ENCODE peak calls at places on chromosomes 3 and 15, in nine cellular contexts. R is HCT116, W is neuronal stem cell, L is OCI-LY7, I is fibroblast of lung, X is PC-3, Y is A549, Z is H1, F is SK-N-SH. Q is an unnamed sample.
A peak's percentile ranks its signal among the peaks of the same experiment; 100 is the strongest.

GRCh38 chr3:197550489-197550888 is 5.3 kb downstream of the BDH1 start:
- DNase-seq in W (no peak), I (no peak), R (no peak), Y (no peak), L (no peak), X (no peak), F (no peak), Z (no peak), Q (no peak)

GRCh38 chr3:190848891-190849290 is 13.6 kb downstream of the GMNC start:
- DNase-seq in F (no peak), Z (no peak), R (no peak), L (no peak), I (no peak), Y (no peak), X (peak; percentile 37), W (no peak), Q (no peak)

GRCh38 chr15:100901702-100902435 is 17.3 kb upstream of the LRRK1 start:
- DNase-seq in L (no peak), Y (no peak), W (no peak), F (no peak), X (no peak), R (no peak), Z (no peak), I (no peak), Q (peak; percentile 6)

GRCh38 chr3:172268425-172268824 is 179.8 kb downstream of the GHSR start:
- DNase-seq in W (no peak), I (no peak), Z (no peak), R (no peak), F (no peak), Y (no peak), X (no peak), L (no peak), Q (no peak)

GRCh38 chr15:69424748-69425413 is 10.7 kb downstream of the KIF23 start:
- DNase-seq in Z (no peak), X (no peak), F (no peak), L (no peak), W (no peak), Y (no peak), R (no peak), I (no peak), Q (no peak)

GRCh38 chr3:70053293-70053692 is 53.8 kb downstream of the SAMMSON start:
- DNase-seq in F (no peak), I (no peak), W (no peak), R (no peak), Y (no peak), X (peak; percentile 5), L (no peak), Z (no peak), Q (no peak)

GRCh38 chr15:90232941-90233700 is 620 bp downstream of the CIB1 start:
- DNase-seq in Z (peak; percentile 84), W (peak; percentile 49), R (no peak), I (peak; percentile 41), L (peak; percentile 76), F (peak; percentile 73), X (peak; percentile 60), Y (peak; percentile 85), Q (peak; percentile 78)

GRCh38 chr3:52395503-52395865 is 49.4 kb downstream of the SEMA3G start:
- DNase-seq in L (no peak), Y (no peak), Z (no peak), F (no peak), I (no peak), W (no peak), X (no peak), R (no peak), Q (no peak)

GRCh38 chr15:35349916-35350315 is 196.0 kb downstream of the DPH6 start:
- DNase-seq in L (no peak), Y (no peak), R (no peak), F (no peak), X (peak; percentile 43), I (no peak), Z (no peak), W (no peak), Q (no peak)

GRCh38 chr3:63477494-63478129 is 174.9 kb upstream of the SNTN start:
- DNase-seq in F (no peak), W (no peak), X (no peak), Z (no peak), I (no peak), Y (peak; percentile 0), R (no peak), L (no peak), Q (no peak)

GRCh38 chr3:98612587-98612986 is 19.2 kb upstream of the CPOX start:
- DNase-seq in X (peak; percentile 44), W (no peak), Y (peak; percentile 16), I (no peak), F (no peak), L (peak; percentile 17), Z (peak; percentile 69), R (no peak), Q (peak; percentile 76)

GRCh38 chr3:52339612-52340011 is 23.5 kb downstream of the DNAH1 start:
- DNase-seq in L (peak; percentile 84), I (peak; percentile 91), R (peak; percentile 86), X (peak; percentile 80), W (peak; percentile 78), F (peak; percentile 68), Z (no peak), Y (peak; percentile 81), Q (peak; percentile 47)

DNA sequence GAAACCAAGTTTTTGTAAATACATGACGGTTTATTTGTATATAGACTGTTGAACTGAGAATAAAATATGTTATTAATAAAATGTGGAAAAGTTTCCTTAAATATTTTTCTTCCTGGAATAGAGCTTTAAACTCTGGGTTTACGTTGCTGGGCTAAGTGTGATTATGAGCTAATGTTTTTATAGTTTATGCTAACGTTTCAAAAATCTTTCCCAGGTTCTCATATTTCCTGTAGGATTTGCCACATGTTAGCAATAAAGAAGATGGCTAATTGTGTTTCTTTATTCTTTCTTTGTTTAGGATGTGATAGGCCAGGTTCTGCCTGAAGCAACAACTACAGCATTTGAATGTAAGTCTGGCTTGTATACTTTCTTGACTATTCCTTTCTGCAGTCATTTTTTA is 7.2 kb downstream of the MAP2K5 start:
- DNase-seq in I (peak; percentile 21), Z (no peak), W (no peak), X (no peak), L (no peak), F (no peak), R (no peak), Y (no peak), Q (no peak)
- H3K4me2 ChIP-seq in I (no peak overlapping the region), Z (no peak overlapping the region), W (no peak overlapping the region), X (no peak overlapping the region), L (peak overlapping the region; percentile 50), F (no peak overlapping the region), R (no peak overlapping the region), Y (no peak overlapping the region), Q (no peak overlapping the region)

GRCh38 chr15:40291088-40291574 is 8.3 kb upstream of the ANKRD63 start:
- DNase-seq in W (peak; percentile 62), L (no peak), Z (peak; percentile 80), I (peak; percentile 53), X (peak; percentile 55), Y (peak; percentile 38), R (no peak), F (peak; percentile 81), Q (peak; percentile 71)
- H3K4me2 ChIP-seq in W (peak overlapping the region; percentile 93), L (no peak overlapping the region), Z (peak overlapping the region; percentile 93), I (peak overlapping the region; percentile 69), X (peak overlapping the region; percentile 79), Y (peak overlapping the region; percentile 84), R (peak overlapping the region; percentile 84), F (peak overlapping the region; percentile 62), Q (peak overlapping the region; percentile 43)

GRCh38 chr3:177359601-177360357 is 162.5 kb upstream of the TBL1XR1 start:
- DNase-seq in Z (peak; percentile 98), R (peak; percentile 98), Y (peak; percentile 97), I (peak; percentile 99), X (peak; percentile 99), L (peak; percentile 99), W (peak; percentile 94), F (peak; percentile 92), Q (peak; percentile 95)

GRCh38 chr3:177362646-177363045 is 165.4 kb upstream of the TBL1XR1 start:
- DNase-seq in Z (no peak), Y (no peak), L (no peak), F (no peak), R (no peak), I (no peak), X (no peak), W (no peak), Q (no peak)

GRCh38 chr3:177364236-177364635 is 167.0 kb upstream of the TBL1XR1 start:
- DNase-seq in X (no peak), F (no peak), L (no peak), W (no peak), I (no peak), Z (no peak), R (no peak), Y (no peak), Q (no peak)

GRCh38 chr3:177358968-177359600 is 161.8 kb upstream of the TBL1XR1 start:
- DNase-seq in Y (peak; percentile 78), W (peak; percentile 48), L (peak; percentile 81), R (peak; percentile 44), I (no peak), X (peak; percentile 46), Z (peak; percentile 76), F (peak; percentile 47), Q (peak; percentile 82)

DNA sequence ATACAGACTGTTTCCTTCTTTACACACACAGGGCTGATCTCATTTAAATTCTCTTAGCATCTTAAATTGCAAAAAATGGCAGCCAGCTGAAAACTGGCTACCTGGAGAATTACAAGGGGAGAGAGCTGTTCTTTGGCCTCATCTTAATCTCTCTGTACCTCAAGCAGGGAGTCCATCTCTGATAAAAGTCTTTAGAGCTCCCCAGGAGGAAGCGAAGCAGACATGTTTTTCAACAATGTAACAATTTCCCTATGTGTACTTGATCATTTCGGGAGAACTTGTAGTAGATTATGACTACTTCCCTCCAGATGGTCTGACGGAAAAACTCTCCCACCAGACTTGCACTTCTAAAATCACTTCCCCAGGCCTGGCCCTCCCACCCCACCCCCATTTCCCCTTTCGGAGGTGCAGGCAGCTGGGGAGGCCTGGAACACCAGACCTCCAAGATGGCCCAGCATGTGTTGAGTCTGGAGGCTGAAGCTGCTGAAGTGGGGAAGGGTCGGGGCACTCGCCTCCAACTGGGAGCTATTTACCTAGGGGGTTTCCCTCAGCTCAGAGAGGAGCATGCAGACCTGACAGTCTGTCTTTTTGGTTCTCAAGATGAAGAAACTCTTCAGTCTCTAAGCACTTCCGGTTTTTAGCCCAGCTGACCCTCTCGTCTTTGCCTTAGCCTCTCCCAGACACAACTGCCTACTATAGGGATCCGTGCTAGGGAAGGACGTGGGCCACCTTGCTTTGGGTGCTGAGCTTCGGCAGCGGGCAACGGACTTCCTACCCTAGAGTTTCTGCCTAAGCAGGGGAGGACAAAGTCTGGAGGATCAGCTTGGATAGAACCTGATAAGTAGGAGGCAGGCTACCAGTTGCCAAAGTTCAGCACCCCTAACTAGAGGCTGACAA is 164.0 kb upstream of the TBL1XR1 start:
- DNase-seq in L (peak; percentile 43), F (no peak), Y (no peak), X (no peak), R (no peak), Z (peak; percentile 37), W (no peak), I (no peak), Q (no peak)
- H3K4me2 ChIP-seq in L (peak overlapping the region; percentile 96), F (peak overlapping the region; percentile 63), Y (no peak overlapping the region), X (peak overlapping the region; percentile 80), R (peak overlapping the region; percentile 78), Z (no peak overlapping the region), W (no peak overlapping the region), I (peak overlapping the region; percentile 49), Q (no peak overlapping the region)

GRCh38 chr3:77773084-77773483 is 733.2 kb downstream of the ROBO2 start:
- DNase-seq in R (no peak), L (no peak), F (no peak), W (no peak), I (no peak), Y (no peak), Z (no peak), X (no peak), Q (no peak)

DNA sequence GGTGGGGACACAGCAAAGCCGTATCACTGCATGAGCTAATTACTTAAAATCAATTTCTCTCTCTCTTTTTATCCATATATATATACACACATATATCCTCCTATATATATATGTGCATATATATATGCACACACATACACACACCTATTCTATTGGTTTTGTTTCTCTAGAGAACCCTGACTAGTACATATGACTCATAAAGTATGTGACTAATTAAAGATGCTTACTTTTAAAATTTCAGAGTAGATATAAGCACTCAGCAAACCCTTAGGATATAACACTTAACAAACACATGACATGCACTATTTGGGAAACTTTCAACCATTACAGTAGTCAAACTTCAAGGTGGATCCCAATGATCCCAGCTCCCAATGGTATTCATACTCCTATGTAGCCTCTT is 732.6 kb downstream of the ROBO2 start:
- DNase-seq in F (no peak), Y (no peak), X (no peak), R (no peak), Z (no peak), I (no peak), W (no peak), L (no peak), Q (no peak)
- H3K4me2 ChIP-seq in F (no peak overlapping the region), Y (no peak overlapping the region), X (no peak overlapping the region), R (no peak overlapping the region), Z (no peak overlapping the region), I (no peak overlapping the region), W (no peak overlapping the region), L (no peak overlapping the region), Q (no peak overlapping the region)